ENCODE peak calls at places on chromosomes 16 and 17, in four cellular contexts. W is GM23338, O is stomach, A is H1. G is an unnamed sample.
A peak's percentile ranks its signal among the peaks of the same experiment; 100 is the strongest.

GRCh38 chr17:16304832-16305231 is 48.4 kb downstream of the CENPV start:
- DNase-seq in A (no peak), O (no peak), W (peak; percentile 72), G (no peak)

GRCh38 chr17:33447090-33447489 is 154.0 kb upstream of the ASIC2 start:
- DNase-seq in A (no peak), W (no peak), O (no peak), G (no peak)

GRCh38 chr17:50763716-50764450 is 3.4 kb downstream of the ANKRD40CL start:
- DNase-seq in O (no peak), W (no peak), A (no peak), G (no peak)

GRCh38 chr17:63525190-63525946 is 2.2 kb downstream of the KCNH6 start:
- DNase-seq in O (no peak), A (no peak), W (no peak), G (no peak)

GRCh38 chr16:88570691-88571092 is 489 bp downstream of the ZC3H18 start:
- DNase-seq in O (no peak), A (no peak), W (peak; percentile 56), G (no peak)

GRCh38 chr16:9138731-9139501 is 47.5 kb downstream of the HAPSTR1 start:
- DNase-seq in A (no peak), W (peak; percentile 91), O (peak; percentile 67), G (peak; percentile 30)

GRCh38 chr17:67293251-67294203 is 48.5 kb upstream of the HELZ start:
- DNase-seq in W (peak; percentile 92), A (peak; percentile 57), O (peak; percentile 75), G (no peak)

GRCh38 chr17:81128774-81129173 is 36.5 kb upstream of the PVALEF start:
- DNase-seq in A (no peak), O (no peak), W (no peak), G (no peak)

GRCh38 chr17:6627019-6627418 is 13.5 kb downstream of the KIAA0753 start:
- DNase-seq in A (no peak), W (no peak), O (no peak), G (no peak)

GRCh38 chr17:27466376-27466747 is 10.1 kb downstream of the KSR1 start:
- DNase-seq in W (peak; percentile 52), A (no peak), O (no peak), G (no peak)

GRCh38 chr16:13835357-13835756 is 84.6 kb upstream of the ERCC4 start:
- DNase-seq in W (no peak), O (no peak), A (no peak), G (no peak)

GRCh38 chr16:67833035-67833417 is 9.1 kb upstream of the THAP11 start:
- DNase-seq in A (no peak), O (no peak), W (no peak), G (no peak)

GRCh38 chr16:14486520-14487303 is 143.3 kb downstream of the PARN start:
- DNase-seq in A (no peak), O (peak; percentile 92), W (peak; percentile 46), G (peak; percentile 70)

GRCh38 chr16:69520800-69521602 is 44.8 kb upstream of the NFAT5 start:
- DNase-seq in O (no peak), W (no peak), A (no peak), G (no peak)

GRCh38 chr16:11256657-11257130 is 690 bp upstream of the SOCS1 start:
- DNase-seq in A (no peak), O (peak; percentile 69), W (peak; percentile 71), G (no peak)

GRCh38 chr16:74146643-74147042 is 150.0 kb upstream of the PSMD7 start:
- DNase-seq in W (no peak), A (no peak), O (no peak), G (no peak)

GRCh38 chr16:62298567-62298966 is 262.3 kb upstream of the CDH8 start:
- DNase-seq in A (no peak), W (no peak), O (no peak), G (no peak)

GRCh38 chr17:66627985-66628384 is 206.9 kb upstream of the CACNG5 start:
- DNase-seq in W (no peak), A (no peak), O (no peak), G (no peak)

GRCh38 chr16:22659933-22660332 is 149.2 kb downstream of the NPIPB5 start:
- DNase-seq in A (no peak), W (no peak), O (no peak), G (no peak)
- TF ChIP-seq POLR2AphosphoS5 in A (no peak), W (no peak), O (no peak), G (no peak)

DNA sequence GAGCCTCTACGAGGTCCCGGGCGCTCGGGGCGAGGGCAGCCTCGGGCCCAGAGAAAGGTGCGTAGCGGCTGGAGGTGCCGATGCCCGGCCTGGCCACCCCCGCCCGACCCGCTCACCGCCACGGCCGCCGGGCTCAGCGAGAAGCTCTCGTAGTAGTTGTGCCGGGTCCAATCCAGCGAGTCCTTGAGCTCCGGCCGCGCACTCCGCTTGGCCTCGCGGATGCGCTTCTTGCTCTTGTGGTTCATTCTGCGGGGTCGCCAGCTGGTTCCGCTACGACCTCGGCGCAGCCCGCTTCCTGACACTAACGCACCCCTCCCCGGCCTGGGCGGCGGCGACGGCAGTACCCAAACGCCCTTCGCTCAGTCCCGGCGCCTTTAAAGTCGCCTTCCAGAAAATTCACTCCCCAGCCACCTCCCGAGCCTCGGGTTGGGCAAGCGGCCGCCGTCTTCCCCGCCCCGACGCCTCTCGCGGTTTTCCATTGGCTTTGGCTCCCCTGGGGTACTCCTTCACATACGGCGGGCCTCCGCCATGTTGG is at the start of gene JMJD6:
- DNase-seq in O (peak; percentile 97), A (peak; percentile 87), W (peak; percentile 96), G (peak; percentile 95)
- TF ChIP-seq POLR2AphosphoS5 in O (peak; percentile 95), A (no peak), W (no peak), G (no peak)

GRCh38 chr17:36879599-36880255 is 57.5 kb upstream of the LHX1 start:
- DNase-seq in O (no peak), W (no peak), A (no peak), G (no peak)

GRCh38 chr17:36877001-36877400 is 60.3 kb upstream of the LHX1 start:
- DNase-seq in W (no peak), A (no peak), O (no peak), G (no peak)

GRCh38 chr17:36877774-36878173 is 59.5 kb upstream of the LHX1 start:
- DNase-seq in O (no peak), W (peak; percentile 32), A (no peak), G (no peak)

GRCh38 chr17:36879027-36879426 is 58.2 kb upstream of the LHX1 start:
- DNase-seq in W (no peak), A (no peak), O (no peak), G (no peak)

GRCh38 chr17:36878216-36878615 is 59.1 kb upstream of the LHX1 start:
- DNase-seq in A (no peak), W (no peak), O (no peak), G (no peak)
- TF ChIP-seq POLR2AphosphoS5 in A (no peak), W (no peak), O (no peak), G (no peak)

GRCh38 chr17:48037036-48037881 is at the start of gene COPZ2:
- DNase-seq in O (peak; percentile 60), W (peak; percentile 61), A (no peak), G (peak; percentile 50)
- TF ChIP-seq POLR2AphosphoS5 in O (peak; percentile 12), W (no peak), A (no peak), G (no peak)

G was measured in breast epithelium.